ENCODE peak calls at places on chromosomes 12 and 14, in ten cellular contexts. Q, S, F, J, P, G, N, R, I and V are unnamed samples.
A peak's percentile ranks its signal among the peaks of the same experiment; 100 is the strongest.

GRCh38 chr12:65656904-65657351 is 167.4 kb upstream of the HMGA2 start:
- DNase-seq in Q (peak; percentile 99), S (no peak), F (no peak), J (no peak), P (no peak), G (peak; percentile 98), N (no peak), R (no peak), I (no peak), V (no peak)

GRCh38 chr12:53053223-53054111 is 3.6 kb downstream of the TNS2 start:
- DNase-seq in Q (peak; percentile 73), S (peak; percentile 70), F (peak; percentile 76), J (peak; percentile 51), P (no peak), G (peak; percentile 72), N (peak; percentile 98), R (no peak), I (no peak), V (peak; percentile 44)

GRCh38 chr14:60161176-60162107 is 3.8 kb downstream of the DHRS7 start:
- DNase-seq in Q (peak; percentile 88), S (no peak), F (no peak), J (no peak), P (no peak), G (no peak), N (no peak), R (no peak), I (no peak), V (no peak)

GRCh38 chr14:89060191-89060590 is 235.7 kb downstream of the TTC8 start:
- DNase-seq in Q (no peak), S (no peak), F (no peak), J (no peak), P (no peak), G (no peak), N (no peak), R (no peak), I (no peak), V (no peak)

GRCh38 chr12:1630081-1630826 is 1.2 kb downstream of the WNT5B start:
- DNase-seq in Q (no peak), S (peak; percentile 65), F (peak; percentile 47), J (peak; percentile 68), P (no peak), G (no peak), N (peak; percentile 88), R (peak; percentile 15), I (peak; percentile 60), V (peak; percentile 73)

GRCh38 chr12:116894913-116895312 is 13.7 kb upstream of the HRK start:
- DNase-seq in Q (no peak), S (no peak), F (no peak), J (no peak), P (no peak), G (no peak), N (no peak), R (no peak), I (no peak), V (no peak)

GRCh38 chr12:89345830-89346740 is 6.2 kb downstream of the DUSP6 start:
- DNase-seq in Q (peak; percentile 80), S (no peak), F (peak; percentile 80), J (peak; percentile 47), P (no peak), G (peak; percentile 82), N (peak; percentile 96), R (peak; percentile 58), I (peak; percentile 80), V (no peak)

GRCh38 chr14:44912041-44912869 is 49.5 kb downstream of the KLHL28 start:
- DNase-seq in Q (no peak), S (peak; percentile 41), F (peak; percentile 20), J (no peak), P (no peak), G (no peak), N (no peak), R (no peak), I (no peak), V (peak; percentile 18)

GRCh38 chr12:104720346-104721064 is 237.6 kb downstream of the SLC41A2 start:
- DNase-seq in Q (no peak), S (no peak), F (no peak), J (no peak), P (no peak), G (no peak), N (no peak), R (no peak), I (no peak), V (no peak)

GRCh38 chr12:14066021-14066420 is 84.6 kb upstream of the GRIN2B start:
- DNase-seq in Q (peak; percentile 85), S (no peak), F (no peak), J (no peak), P (no peak), G (peak; percentile 86), N (no peak), R (no peak), I (no peak), V (no peak)

GRCh38 chr12:122974892-122975789 is at the start of gene OGFOD2:
- DNase-seq in Q (peak; percentile 74), S (peak; percentile 94), F (peak; percentile 93), J (peak; percentile 91), P (peak; percentile 95), G (peak; percentile 86), N (peak; percentile 98), R (peak; percentile 78), I (peak; percentile 95), V (peak; percentile 91)

DNA sequence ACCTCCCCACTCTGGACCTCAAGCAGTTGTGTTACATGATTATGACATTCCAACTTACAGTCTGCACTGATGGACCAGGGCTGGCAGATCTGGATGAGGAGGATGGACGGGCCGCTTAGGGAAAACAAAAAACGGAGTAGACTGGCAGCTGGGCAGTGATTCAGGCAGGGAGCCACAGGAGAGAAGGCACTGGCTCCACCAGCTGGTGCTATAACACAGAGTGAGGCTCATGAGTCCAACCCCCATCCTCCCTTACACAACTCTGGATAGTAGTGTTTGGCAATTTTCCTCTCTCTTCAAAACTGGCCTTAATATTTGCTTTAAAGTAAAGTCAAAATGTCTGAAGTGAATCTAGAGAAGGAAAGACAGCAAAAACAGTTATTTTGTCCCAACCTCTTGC is 9.7 kb upstream of the RIC8B start:
- DNase-seq in Q (peak; percentile 5), S (peak; percentile 44), F (no peak), J (no peak), P (no peak), G (no peak), N (no peak), R (no peak), I (no peak), V (no peak)
- TF ChIP-seq CTCF in Q (peak; percentile 21), S (no peak), F (peak; percentile 8), J (no peak), P (peak; percentile 16), G (peak; percentile 6), N (no peak), R (no peak), I (no peak), V (no peak)

GRCh38 chr14:99026471-99026870 is 245.5 kb downstream of the BCL11B start:
- DNase-seq in Q (no peak), S (no peak), F (no peak), J (no peak), P (no peak), G (peak; percentile 11), N (peak; percentile 57), R (no peak), I (no peak), V (no peak)
- TF ChIP-seq CTCF in Q (no peak), S (no peak), F (no peak), J (no peak), P (no peak), G (no peak), N (no peak), R (no peak), I (no peak), V (no peak)

DNA sequence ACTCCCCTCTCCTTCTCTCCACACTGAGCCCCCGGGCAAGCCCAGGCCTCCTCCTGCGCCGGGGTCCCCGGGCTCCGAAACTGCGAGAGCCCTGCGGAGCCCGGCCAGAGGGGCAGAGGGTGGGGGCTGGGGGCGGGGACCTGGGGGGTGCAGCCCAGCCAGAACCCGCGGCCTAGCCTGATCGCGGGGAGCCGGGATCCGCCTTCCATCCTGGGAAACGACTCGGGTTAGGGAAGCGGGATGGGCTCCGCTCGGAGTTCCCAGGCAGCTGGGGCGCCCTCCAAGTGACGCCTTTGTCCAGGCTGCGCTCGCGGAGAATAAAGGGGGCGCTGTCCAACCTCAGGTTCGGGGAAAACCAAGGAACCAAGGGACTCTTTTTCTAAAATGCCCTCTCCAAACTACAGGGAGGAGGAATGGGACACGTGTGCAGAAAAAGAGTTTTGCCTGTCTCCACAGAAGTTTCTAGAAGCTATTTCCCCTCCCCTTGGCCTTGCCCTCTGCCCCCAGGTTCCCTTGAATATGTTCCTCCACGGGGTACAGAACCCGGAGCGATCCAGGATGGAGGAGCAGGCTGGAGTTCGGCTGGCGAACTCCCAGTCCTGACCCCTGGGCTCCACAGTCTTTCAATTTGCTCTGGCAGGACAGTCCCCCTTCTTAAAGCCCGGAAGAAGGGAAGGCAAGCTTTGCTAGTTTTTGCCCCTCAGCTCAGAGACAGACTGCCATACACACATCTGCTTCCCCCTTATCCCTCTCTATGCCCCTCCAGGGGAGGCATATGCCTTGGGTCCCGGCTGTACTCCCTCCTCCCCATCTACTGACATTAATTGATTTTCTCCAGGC is 13.9 kb downstream of the NKX2-1 start:
- DNase-seq in Q (no peak), S (no peak), F (no peak), J (no peak), P (no peak), G (no peak), N (peak; percentile 85), R (peak; percentile 9), I (peak; percentile 69), V (peak; percentile 44)
- TF ChIP-seq CTCF in Q (peak; percentile 42), S (no peak), F (no peak), J (peak; percentile 7), P (no peak), G (peak; percentile 5), N (peak; percentile 56), R (no peak), I (no peak), V (no peak)

GRCh38 chr14:31085027-31085426 is 58.8 kb upstream of the STRN3 start:
- DNase-seq in Q (no peak), S (no peak), F (no peak), J (no peak), P (no peak), G (no peak), N (no peak), R (no peak), I (no peak), V (no peak)

GRCh38 chr14:31083781-31084180 is 57.6 kb upstream of the STRN3 start:
- DNase-seq in Q (no peak), S (no peak), F (no peak), J (no peak), P (no peak), G (no peak), N (no peak), R (no peak), I (no peak), V (no peak)

GRCh38 chr14:31080489-31080888 is 54.3 kb upstream of the STRN3 start:
- DNase-seq in Q (no peak), S (no peak), F (no peak), J (no peak), P (no peak), G (no peak), N (peak; percentile 20), R (no peak), I (no peak), V (no peak)

GRCh38 chr14:31080060-31080459 is 53.9 kb upstream of the STRN3 start:
- DNase-seq in Q (peak; percentile 64), S (no peak), F (no peak), J (no peak), P (no peak), G (no peak), N (no peak), R (no peak), I (no peak), V (no peak)

DNA sequence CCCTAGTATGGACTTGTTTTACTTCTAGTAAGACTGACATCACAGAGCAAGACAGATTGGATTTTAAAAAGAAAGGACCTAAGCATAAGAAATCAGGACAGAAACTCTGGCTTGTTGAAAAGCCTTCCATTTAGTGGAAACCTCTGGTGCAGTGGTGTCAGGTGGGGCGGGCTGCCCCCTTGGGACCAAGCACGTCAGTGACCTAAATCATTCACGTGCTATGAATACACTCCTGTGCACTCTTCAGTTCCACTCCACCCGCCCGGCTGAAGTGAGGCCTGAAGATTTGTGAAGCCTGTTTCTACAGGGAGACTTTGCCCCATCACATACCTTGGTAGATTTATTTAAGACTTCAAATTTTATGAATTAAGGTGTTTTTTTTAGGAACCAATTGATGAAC is 58.2 kb upstream of the STRN3 start:
- DNase-seq in Q (no peak), S (no peak), F (no peak), J (peak; percentile 20), P (no peak), G (no peak), N (no peak), R (no peak), I (no peak), V (no peak)
- TF ChIP-seq CTCF in Q (no peak), S (no peak), F (no peak), J (no peak), P (no peak), G (no peak), N (peak; percentile 65), R (no peak), I (no peak), V (no peak)